ENCODE peak calls at places on chromosomes 7 and 10, in four cellular contexts. H is NCI-H1105 treated with DMSO at 0.1 percent for 48 hours; B is activated CD8-positive, alpha-beta memory T cell treated with anti-CD3 and anti-CD28 coated beads for 1 hour; I is GM10248. W is an unnamed sample.

GRCh38 chr7:151289891-151290290 is 41.4 kb upstream of the SMARCD3 start:
- DNase-seq in H (no peak), B (no peak), I (no peak), W (no peak)

GRCh38 chr7:98697485-98698240 is 80.6 kb downstream of the NPTX2 start:
- DNase-seq in H (no peak), B (no peak), I (no peak), W (no peak)

GRCh38 chr10:93126484-93127052 is 52.9 kb downstream of the CYP26A1 start:
- DNase-seq in H (no peak), B (no peak), I (no peak), W (peak; percentile 45)

GRCh38 chr10:132957981-132958885 is 15.9 kb upstream of the CFAP46 start:
- DNase-seq in H (no peak), B (no peak), I (no peak), W (no peak)

GRCh38 chr10:43573250-43574034 is 974 bp downstream of the ZNF239 start:
- DNase-seq in H (no peak), B (no peak), I (no peak), W (no peak)

GRCh38 chr10:13920031-13920430 is 333.3 kb downstream of the PRPF18 start:
- DNase-seq in H (no peak), B (no peak), I (no peak), W (no peak)

GRCh38 chr10:62636825-62637248 is 167.7 kb upstream of the ADO start:
- DNase-seq in H (no peak), B (no peak), I (no peak), W (no peak)

GRCh38 chr7:73892003-73892975 is 31.3 kb downstream of the TMEM270 start:
- DNase-seq in H (no peak), B (no peak), I (no peak), W (no peak)

GRCh38 chr7:123864438-123864837 is 19.5 kb downstream of the HYAL4 start:
- DNase-seq in H (no peak), B (no peak), I (no peak), W (no peak)

GRCh38 chr7:68176974-68177373 is 1180.3 kb downstream of the TYW1 start:
- DNase-seq in H (peak; percentile 45), B (no peak), I (peak; percentile 19), W (peak; percentile 70)

GRCh38 chr10:15237351-15237750 is 68.9 kb upstream of the NMT2 start:
- DNase-seq in H (no peak), B (no peak), I (no peak), W (no peak)

GRCh38 chr10:36393800-36394199 is 731.6 kb upstream of the ANKRD30A start:
- DNase-seq in H (no peak), B (no peak), I (no peak), W (no peak)

GRCh38 chr10:76910184-76910962 is 727.2 kb downstream of the KCNMA1 start:
- DNase-seq in H (no peak), B (no peak), I (no peak), W (no peak)

GRCh38 chr7:46454796-46455195 is 533.7 kb upstream of the IGFBP3 start:
- DNase-seq in H (no peak), B (no peak), I (no peak), W (no peak)

GRCh38 chr10:546971-547590 is 142.4 kb downstream of the DIP2C start:
- DNase-seq in H (no peak), B (no peak), I (no peak), W (no peak)

GRCh38 chr7:150388709-150389531 is 9.8 kb downstream of the ZNF775 start:
- DNase-seq in H (no peak), B (no peak), I (no peak), W (no peak)

GRCh38 chr7:2621061-2621828 is 10.5 kb upstream of the TTYH3 start:
- DNase-seq in H (no peak), B (no peak), I (no peak), W (no peak)

GRCh38 chr10:118112496-118113125 is 65.9 kb upstream of the RAB11FIP2 start:
- DNase-seq in H (no peak), B (no peak), I (no peak), W (no peak)

GRCh38 chr7:148650232-148650858 is 48.4 kb upstream of the CUL1 start:
- DNase-seq in H (no peak), B (no peak), I (no peak), W (no peak)

GRCh38 chr10:4470231-4470840 is 355.7 kb upstream of the AKR1E2 start:
- DNase-seq in H (no peak), B (no peak), I (no peak), W (no peak)

GRCh38 chr7:141201145-141201885 is 127.5 kb downstream of the TMEM178B start:
- DNase-seq in H (no peak), B (no peak), I (no peak), W (no peak)

GRCh38 chr10:42875792-42876191 is 93.2 kb downstream of the BMS1 start:
- DNase-seq in H (no peak), B (no peak), I (no peak), W (no peak)

GRCh38 chr10:60944910-60945297 is 919 bp upstream of the RHOBTB1 start:
- DNase-seq in H (no peak), B (no peak), I (no peak), W (no peak)

GRCh38 chr7:128168667-128169210 is 72.3 kb upstream of the LEP start:
- DNase-seq in H (no peak), B (no peak), I (peak; percentile 48), W (peak; percentile 85)

GRCh38 chr10:48509974-48510692 is 94.7 kb downstream of the ARHGAP22 start:
- DNase-seq in H (no peak), B (no peak), I (peak; percentile 49), W (peak; percentile 55)

GRCh38 chr7:128757203-128757602 is 18.0 kb downstream of the CALU start:
- DNase-seq in H (no peak), B (no peak), I (no peak), W (no peak)

GRCh38 chr7:74271742-74272141 is 17.5 kb upstream of the CLIP2 start:
- DNase-seq in H (no peak), B (no peak), I (no peak), W (no peak)

GRCh38 chr7:41886906-41887311 is 184.0 kb upstream of the INHBA start:
- DNase-seq in H (no peak), B (no peak), I (no peak), W (no peak)

GRCh38 chr7:81482600-81483186 is 287.2 kb downstream of the HGF start:
- DNase-seq in H (peak; percentile 60), B (no peak), I (peak; percentile 26), W (peak; percentile 15)

GRCh38 chr10:115355162-115355760 is 262.1 kb downstream of the ATRNL1 start:
- DNase-seq in H (peak; percentile 65), B (no peak), I (peak; percentile 31), W (peak; percentile 10)

GRCh38 chr10:7649673-7650330 is 17.0 kb downstream of the ITIH5 start:
- DNase-seq in H (no peak), B (no peak), I (no peak), W (no peak)

GRCh38 chr7:1530946-1531262 is 402 bp downstream of the MAFK start:
- DNase-seq in H (no peak), B (no peak), I (no peak), W (peak; percentile 79)

GRCh38 chr7:55046582-55047347 is 27.9 kb downstream of the EGFR start:
- DNase-seq in H (no peak), B (no peak), I (no peak), W (no peak)

GRCh38 chr10:76308946-76309529 is 877.6 kb downstream of the LRMDA start:
- DNase-seq in H (no peak), B (no peak), I (no peak), W (no peak)